ENCODE peak calls at places on chromosome 1, in nine cellular contexts. R is heart right ventricle, B is AG10803, U is left ventricle myocardium inferior, N is AG04450, Z is pancreas, F is foreskin fibroblast, P is vagina, Q is epithelial cell of esophagus. L is an unnamed sample.

GRCh38 chr1:19863804-19864203 is 18.4 kb upstream of the OTUD3 start:
- DNase-seq in R (no peak), B (peak; percentile 66), U (no peak), N (no peak), Z (no peak), F (peak; percentile 57), P (no peak), Q (peak; percentile 79), L (no peak)

GRCh38 chr1:40703316-40703715 is 11.8 kb downstream of the NFYC start:
- DNase-seq in R (no peak), B (peak; percentile 80), U (no peak), N (no peak), Z (no peak), F (peak; percentile 51), P (no peak), Q (peak; percentile 42), L (no peak)

GRCh38 chr1:17207046-17207445 is 2.1 kb downstream of the PADI1 start:
- DNase-seq in R (no peak), B (no peak), U (peak; percentile 36), N (no peak), Z (no peak), F (no peak), P (no peak), Q (no peak), L (peak; percentile 10)

GRCh38 chr1:94716966-94717365 is 103.2 kb upstream of the SLC44A3 start:
- DNase-seq in R (no peak), B (no peak), U (no peak), N (no peak), Z (no peak), F (peak; percentile 33), P (no peak), Q (no peak), L (no peak)

GRCh38 chr1:164725401-164725800 is 166.4 kb downstream of the PBX1 start:
- DNase-seq in R (no peak), B (peak; percentile 98), U (no peak), N (no peak), Z (no peak), F (peak; percentile 92), P (no peak), Q (no peak), L (no peak)

GRCh38 chr1:236018885-236019453 is 45.9 kb downstream of the NID1 start:
- DNase-seq in R (peak; percentile 77), B (peak; percentile 96), U (peak; percentile 87), N (no peak), Z (peak; percentile 20), F (peak; percentile 93), P (peak; percentile 100), Q (no peak), L (no peak)

GRCh38 chr1:23801338-23801748 is 789 bp upstream of the GALE start:
- DNase-seq in R (no peak), B (no peak), U (no peak), N (no peak), Z (peak; percentile 35), F (peak; percentile 50), P (no peak), Q (peak; percentile 51), L (no peak)

GRCh38 chr1:42456010-42456753 is at the start of the genes PPCS and ZMYND12:
- DNase-seq in R (peak; percentile 83), B (peak; percentile 86), U (peak; percentile 87), N (peak; percentile 33), Z (peak; percentile 83), F (peak; percentile 91), P (peak; percentile 91), Q (peak; percentile 89), L (peak; percentile 81)

GRCh38 chr1:62905309-62905708 is 121.4 kb downstream of the ATG4C start:
- DNase-seq in R (no peak), B (no peak), U (no peak), N (no peak), Z (no peak), F (no peak), P (no peak), Q (peak; percentile 13), L (no peak)

GRCh38 chr1:151056574-151056973 is 2.8 kb downstream of the CDC42SE1 start:
- DNase-seq in R (no peak), B (no peak), U (no peak), N (no peak), Z (no peak), F (no peak), P (no peak), Q (no peak), L (no peak)
- TF ChIP-seq CTCF in R (no peak), B (no peak), U (no peak), N (no peak), Z (no peak), F (no peak), P (no peak), Q (no peak), L (no peak)

GRCh38 chr1:16015491-16015890 is 2.4 kb downstream of the HSPB7 start:
- DNase-seq in R (no peak), B (no peak), U (peak; percentile 24), N (no peak), Z (no peak), F (no peak), P (no peak), Q (no peak), L (no peak)

GRCh38 chr1:16018308-16018707 is 465 bp upstream of the HSPB7 start:
- DNase-seq in R (no peak), B (no peak), U (peak; percentile 31), N (no peak), Z (no peak), F (no peak), P (no peak), Q (no peak), L (no peak)

GRCh38 chr1:16015960-16016901 is 1.6 kb downstream of the HSPB7 start:
- DNase-seq in R (peak; percentile 53), B (no peak), U (peak; percentile 54), N (no peak), Z (no peak), F (no peak), P (no peak), Q (no peak), L (no peak)

GRCh38 chr1:16017461-16018303 is at the start of gene HSPB7:
- DNase-seq in R (peak; percentile 88), B (peak; percentile 96), U (peak; percentile 90), N (no peak), Z (peak; percentile 35), F (peak; percentile 91), P (no peak), Q (no peak), L (no peak)

DNA sequence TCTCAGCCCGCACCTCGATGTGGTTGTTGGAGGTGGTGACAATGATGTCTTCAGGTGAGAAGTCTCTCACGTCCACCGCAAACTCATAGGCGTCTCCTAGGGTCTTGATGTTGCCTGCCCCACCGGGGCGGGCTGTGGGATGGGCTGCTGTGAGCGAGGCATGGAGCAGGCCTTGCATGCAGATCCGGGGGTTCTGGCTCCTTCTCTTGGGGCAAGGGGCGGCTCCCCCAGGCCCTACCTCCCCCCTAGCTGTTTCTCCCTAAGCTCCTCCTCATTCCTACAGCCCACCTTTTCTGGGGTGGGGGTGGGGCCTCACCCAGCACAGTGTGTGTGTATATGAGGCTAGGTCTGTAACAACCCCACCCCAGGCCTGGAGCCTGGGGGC is 775 bp downstream of the HSPB7 start:
- DNase-seq in R (no peak), B (no peak), U (no peak), N (no peak), Z (no peak), F (no peak), P (no peak), Q (no peak), L (no peak)
- H3K4me3 ChIP-seq in R (peak overlapping the region; percentile 72), B (peak overlapping the region; percentile 66), U (peak overlapping the region; percentile 74), N (no peak overlapping the region), Z (no peak overlapping the region), F (no peak overlapping the region), P (peak overlapping the region; percentile 39), Q (no peak overlapping the region), L (no peak overlapping the region)

GRCh38 chr1:34362949-34363348 is 186.2 kb downstream of the C1orf94 start:
- DNase-seq in R (no peak), B (no peak), U (no peak), N (no peak), Z (no peak), F (no peak), P (peak; percentile 37), Q (no peak), L (no peak)
- TF ChIP-seq CTCF in R (no peak), B (no peak), U (no peak), N (no peak), Z (no peak), F (no peak), P (no peak), Q (no peak), L (no peak)

GRCh38 chr1:2228684-2229031 is 539 bp downstream of the SKI start:
- DNase-seq in R (peak; percentile 39), B (peak; percentile 16), U (no peak), N (no peak), Z (peak; percentile 25), F (peak; percentile 53), P (no peak), Q (no peak), L (no peak)
- H3K4me3 ChIP-seq in R (peak overlapping the region; percentile 70), B (peak overlapping the region; percentile 88), U (peak overlapping the region; percentile 78), N (peak overlapping the region; percentile 87), Z (peak overlapping the region; percentile 38), F (peak overlapping the region; percentile 85), P (peak overlapping the region; percentile 60), Q (peak overlapping the region; percentile 69), L (peak overlapping the region; percentile 73)

L was measured in dorsolateral prefrontal cortex.